ENCODE peak calls at places on chromosomes 7 and 10, in five cellular contexts. One of them, this sample, is unnamed.
A peak's percentile ranks its signal among the peaks of the same experiment; 100 is the strongest.

GRCh38 chr10:122854648-122855047 is 9.0 kb upstream of the CUZD1 start:
- DNase-seq in effector memory CD8-positive, alpha-beta T cell: no peak
- DNase-seq in D341Med: no peak
- DNase-seq in brain microvascular endothelial cell: peak; percentile 58
- DNase-seq in COLO829: no peak
- DNase-seq in this sample: no peak

GRCh38 chr10:29883231-29883630 is 176.2 kb downstream of the JCAD start:
- DNase-seq in effector memory CD8-positive, alpha-beta T cell: no peak
- DNase-seq in D341Med: no peak
- DNase-seq in brain microvascular endothelial cell: no peak
- DNase-seq in COLO829: no peak
- DNase-seq in this sample: no peak

GRCh38 chr7:2195403-2196246 is 37.1 kb downstream of the MAD1L1 start:
- DNase-seq in effector memory CD8-positive, alpha-beta T cell: no peak
- DNase-seq in D341Med: no peak
- DNase-seq in brain microvascular endothelial cell: no peak
- DNase-seq in COLO829: no peak
- DNase-seq in this sample: no peak

GRCh38 chr10:42929236-42929635 is 146.6 kb downstream of the BMS1 start:
- DNase-seq in effector memory CD8-positive, alpha-beta T cell: no peak
- DNase-seq in D341Med: no peak
- DNase-seq in brain microvascular endothelial cell: no peak
- DNase-seq in COLO829: no peak
- DNase-seq in this sample: no peak

GRCh38 chr7:130273081-130273699 is 6.5 kb downstream of the CPA2 start:
- DNase-seq in effector memory CD8-positive, alpha-beta T cell: no peak
- DNase-seq in D341Med: no peak
- DNase-seq in brain microvascular endothelial cell: no peak
- DNase-seq in COLO829: no peak
- DNase-seq in this sample: no peak

GRCh38 chr10:126569513-126570447 is 100.7 kb downstream of the C10orf90 start:
- DNase-seq in effector memory CD8-positive, alpha-beta T cell: no peak
- DNase-seq in D341Med: no peak
- DNase-seq in brain microvascular endothelial cell: peak; percentile 91
- DNase-seq in COLO829: peak; percentile 42
- DNase-seq in this sample: no peak

GRCh38 chr7:26515462-26515861 is 223.8 kb downstream of the SNX10 start:
- DNase-seq in effector memory CD8-positive, alpha-beta T cell: no peak
- DNase-seq in D341Med: no peak
- DNase-seq in brain microvascular endothelial cell: no peak
- DNase-seq in COLO829: no peak
- DNase-seq in this sample: no peak

GRCh38 chr10:16915308-16915707 is 98.1 kb upstream of the RSU1 start:
- DNase-seq in effector memory CD8-positive, alpha-beta T cell: no peak
- DNase-seq in D341Med: no peak
- DNase-seq in brain microvascular endothelial cell: no peak
- DNase-seq in COLO829: no peak
- DNase-seq in this sample: no peak

GRCh38 chr7:103952408-103952807 is 37.0 kb downstream of the RELN start:
- DNase-seq in effector memory CD8-positive, alpha-beta T cell: no peak
- DNase-seq in D341Med: no peak
- DNase-seq in brain microvascular endothelial cell: no peak
- DNase-seq in COLO829: no peak
- DNase-seq in this sample: no peak

GRCh38 chr7:148262721-148263229 is 327.8 kb upstream of the C7orf33 start:
- DNase-seq in effector memory CD8-positive, alpha-beta T cell: peak; percentile 29
- DNase-seq in D341Med: peak; percentile 81
- DNase-seq in brain microvascular endothelial cell: peak; percentile 47
- DNase-seq in COLO829: peak; percentile 50
- DNase-seq in this sample: peak; percentile 16

GRCh38 chr10:15253951-15254807 is 85.7 kb upstream of the NMT2 start:
- DNase-seq in effector memory CD8-positive, alpha-beta T cell: no peak
- DNase-seq in D341Med: no peak
- DNase-seq in brain microvascular endothelial cell: no peak
- DNase-seq in COLO829: no peak
- DNase-seq in this sample: no peak

GRCh38 chr10:103618575-103619423 is 125.3 kb downstream of the NEURL1 start:
- DNase-seq in effector memory CD8-positive, alpha-beta T cell: no peak
- DNase-seq in D341Med: no peak
- DNase-seq in brain microvascular endothelial cell: no peak
- DNase-seq in COLO829: no peak
- DNase-seq in this sample: peak; percentile 58

GRCh38 chr10:44384601-44385422 is at the start of gene CXCL12:
- DNase-seq in effector memory CD8-positive, alpha-beta T cell: no peak
- DNase-seq in D341Med: no peak
- DNase-seq in brain microvascular endothelial cell: no peak
- DNase-seq in COLO829: no peak
- DNase-seq in this sample: no peak

GRCh38 chr10:124912487-124912886 is 29.4 kb upstream of the ZRANB1 start:
- DNase-seq in effector memory CD8-positive, alpha-beta T cell: no peak
- DNase-seq in D341Med: no peak
- DNase-seq in brain microvascular endothelial cell: no peak
- DNase-seq in COLO829: no peak
- DNase-seq in this sample: no peak

GRCh38 chr10:129471447-129471846 is 4.4 kb downstream of the MGMT start:
- DNase-seq in effector memory CD8-positive, alpha-beta T cell: no peak
- DNase-seq in D341Med: no peak
- DNase-seq in brain microvascular endothelial cell: no peak
- DNase-seq in COLO829: no peak
- DNase-seq in this sample: no peak

GRCh38 chr7:52940511-52940910 is 94.9 kb upstream of the POM121L12 start:
- DNase-seq in effector memory CD8-positive, alpha-beta T cell: no peak
- DNase-seq in D341Med: no peak
- DNase-seq in brain microvascular endothelial cell: no peak
- DNase-seq in COLO829: no peak
- DNase-seq in this sample: no peak

GRCh38 chr10:120205368-120206018 is 251.5 kb upstream of the PLPP4 start:
- DNase-seq in effector memory CD8-positive, alpha-beta T cell: no peak
- DNase-seq in D341Med: no peak
- DNase-seq in brain microvascular endothelial cell: no peak
- DNase-seq in COLO829: no peak
- DNase-seq in this sample: no peak

GRCh38 chr7:120987683-120988590 is 574 bp upstream of the CPED1 start:
- DNase-seq in effector memory CD8-positive, alpha-beta T cell: peak; percentile 78
- DNase-seq in D341Med: peak; percentile 81
- DNase-seq in brain microvascular endothelial cell: peak; percentile 93
- DNase-seq in COLO829: peak; percentile 91
- DNase-seq in this sample: peak; percentile 79

GRCh38 chr7:81484266-81484665 is 285.6 kb downstream of the HGF start:
- DNase-seq in effector memory CD8-positive, alpha-beta T cell: no peak
- DNase-seq in D341Med: no peak
- DNase-seq in brain microvascular endothelial cell: peak; percentile 85
- DNase-seq in COLO829: peak; percentile 75
- DNase-seq in this sample: no peak

GRCh38 chr10:90179696-90180407 is 478.5 kb downstream of the KIF20B start:
- DNase-seq in effector memory CD8-positive, alpha-beta T cell: no peak
- DNase-seq in D341Med: no peak
- DNase-seq in brain microvascular endothelial cell: peak; percentile 94
- DNase-seq in COLO829: no peak
- DNase-seq in this sample: no peak

GRCh38 chr7:158295966-158296797 is 291.4 kb downstream of the PTPRN2 start:
- DNase-seq in effector memory CD8-positive, alpha-beta T cell: no peak
- DNase-seq in D341Med: no peak
- DNase-seq in brain microvascular endothelial cell: no peak
- DNase-seq in COLO829: no peak
- DNase-seq in this sample: no peak

GRCh38 chr7:143362126-143362961 is at the start of gene FAM131B:
- DNase-seq in effector memory CD8-positive, alpha-beta T cell: no peak
- DNase-seq in D341Med: peak; percentile 73
- DNase-seq in brain microvascular endothelial cell: no peak
- DNase-seq in COLO829: no peak
- DNase-seq in this sample: no peak

GRCh38 chr7:2809903-2810628 is 34.0 kb downstream of the GNA12 start:
- DNase-seq in effector memory CD8-positive, alpha-beta T cell: no peak
- DNase-seq in D341Med: no peak
- DNase-seq in brain microvascular endothelial cell: no peak
- DNase-seq in COLO829: no peak
- DNase-seq in this sample: no peak

GRCh38 chr7:91636129-91636724 is 244.3 kb downstream of the MTERF1 start:
- DNase-seq in effector memory CD8-positive, alpha-beta T cell: no peak
- DNase-seq in D341Med: peak; percentile 47
- DNase-seq in brain microvascular endothelial cell: peak; percentile 19
- DNase-seq in COLO829: peak; percentile 47
- DNase-seq in this sample: no peak

GRCh38 chr7:131945313-131945831 is 388.9 kb upstream of the PODXL start:
- DNase-seq in effector memory CD8-positive, alpha-beta T cell: no peak
- DNase-seq in D341Med: peak; percentile 90
- DNase-seq in brain microvascular endothelial cell: peak; percentile 12
- DNase-seq in COLO829: peak; percentile 59
- DNase-seq in this sample: no peak

GRCh38 chr10:56298941-56299340 is 62.1 kb downstream of the ZWINT start:
- DNase-seq in effector memory CD8-positive, alpha-beta T cell: no peak
- DNase-seq in D341Med: no peak
- DNase-seq in brain microvascular endothelial cell: no peak
- DNase-seq in COLO829: no peak
- DNase-seq in this sample: no peak

GRCh38 chr7:129825005-129825553 is 127.7 kb downstream of the UBE2H start:
- DNase-seq in effector memory CD8-positive, alpha-beta T cell: no peak
- DNase-seq in D341Med: peak; percentile 86
- DNase-seq in brain microvascular endothelial cell: no peak
- DNase-seq in COLO829: peak; percentile 39
- DNase-seq in this sample: no peak